ENCODE peak calls at places on chromosome 1, in four cellular contexts. G is fibroblast of lung; D is CD8-positive, alpha-beta T cell; C is thoracic aorta. Y is an unnamed sample.

GRCh38 chr1:229068266-229069043 is 202.5 kb upstream of the RAB4A start:
- DNase-seq in D (no peak), G (peak), C (no peak), Y (no peak)

GRCh38 chr1:180062452-180062971 is 92.2 kb upstream of the QSOX1 start:
- DNase-seq in G (no peak), D (no peak), C (no peak), Y (no peak)

GRCh38 chr1:32334864-32335618 is 992 bp downstream of the MARCKSL1 start:
- DNase-seq in G (peak), C (no peak), D (peak), Y (peak)

GRCh38 chr1:5744911-5745431 is 247.3 kb downstream of the NPHP4 start:
- DNase-seq in C (no peak), G (no peak), D (no peak), Y (no peak)

GRCh38 chr1:227726318-227726717 is 8.8 kb downstream of the JMJD4 start:
- DNase-seq in C (no peak), G (no peak), D (no peak), Y (no peak)

GRCh38 chr1:109425391-109425790 is 857 bp downstream of the PSMA5 start:
- DNase-seq in G (peak), C (no peak), D (no peak), Y (no peak)

GRCh38 chr1:85484264-85484663 is 19.3 kb upstream of the DDAH1 start:
- DNase-seq in G (no peak), C (no peak), D (no peak), Y (no peak)

GRCh38 chr1:28540651-28541050 is 12.2 kb upstream of the TRNAU1AP start:
- DNase-seq in C (no peak), D (no peak), G (no peak), Y (no peak)

GRCh38 chr1:198265073-198265661 is 108.4 kb downstream of the NEK7 start:
- DNase-seq in G (no peak), D (no peak), C (no peak), Y (peak)

GRCh38 chr1:67557731-67558448 is 127.1 kb upstream of the GADD45A start:
- DNase-seq in G (no peak), D (no peak), C (no peak), Y (no peak)

GRCh38 chr1:236576004-236576403 is 28.3 kb downstream of the HEATR1 start:
- DNase-seq in C (no peak), D (no peak), G (no peak), Y (peak)

GRCh38 chr1:24933468-24933867 is 3.4 kb upstream of the RUNX3 start:
- DNase-seq in G (no peak), C (no peak), D (no peak), Y (no peak)
- H3K4me3 ChIP-seq in G (no peak), C (no peak), D (no peak), Y (no peak)

GRCh38 chr1:39508857-39509305 is 17.4 kb downstream of the BMP8A start:
- DNase-seq in D (no peak), G (peak), C (no peak), Y (peak)

GRCh38 chr1:39505289-39505688 is 13.9 kb downstream of the BMP8A start:
- DNase-seq in C (no peak), D (no peak), G (no peak), Y (no peak)

GRCh38 chr1:39508266-39508665 is 16.8 kb downstream of the BMP8A start:
- DNase-seq in C (no peak), G (no peak), D (no peak), Y (no peak)

GRCh38 chr1:39509360-39510009 is 18.0 kb downstream of the BMP8A start:
- DNase-seq in G (peak), D (no peak), C (no peak), Y (peak)

GRCh38 chr1:39507230-39507928 is 15.9 kb downstream of the BMP8A start:
- DNase-seq in D (no peak), G (no peak), C (no peak), Y (no peak)
- TF ChIP-seq CTCF in D (no peak), G (peak), C (no peak), Y (peak)

GRCh38 chr1:51867479-51868232 is 10.9 kb downstream of the NRDC start:
- DNase-seq in D (no peak), G (no peak), C (no peak), Y (no peak)
- H3K4me3 ChIP-seq in D (no peak), G (no peak), C (no peak), Y (no peak)

DNA sequence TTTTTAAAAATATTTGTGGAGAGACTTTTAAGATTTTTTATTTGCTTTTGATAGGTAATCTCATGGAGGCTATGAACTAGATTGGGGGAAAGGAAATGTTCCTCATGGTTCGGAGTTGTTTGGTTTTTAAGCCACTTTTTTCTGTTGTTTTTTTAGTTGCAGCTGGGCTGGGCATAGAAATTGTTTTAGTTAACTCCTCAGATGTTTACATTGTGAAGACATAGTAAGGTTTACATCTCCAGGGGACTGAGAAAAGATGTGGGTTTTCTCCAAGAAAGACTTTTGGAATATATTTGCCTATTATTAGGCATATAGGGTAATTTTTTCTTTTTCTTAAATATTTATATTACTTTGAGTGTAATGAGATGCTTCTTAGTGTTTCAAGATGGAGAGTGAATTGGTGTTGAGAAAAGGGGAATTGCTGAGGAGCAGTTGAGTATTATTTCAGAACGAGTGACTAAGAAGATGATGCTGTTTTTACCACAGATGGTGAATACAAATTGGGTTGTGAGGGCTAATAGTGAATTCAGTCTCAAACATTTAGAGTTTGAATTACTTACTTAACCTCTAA is 26.6 kb upstream of the PIGK start:
- DNase-seq in D (no peak), G (peak), C (no peak), Y (no peak)
- TF ChIP-seq CTCF in D (no peak), G (no peak), C (no peak), Y (no peak)

Y was measured in AG10803.